ENCODE peak calls at places on chromosomes 5 and 9, in seven cellular contexts. One of them, this sample, is unnamed.

GRCh38 chr5:177344891-177345290 is 6.6 kb downstream of the LMAN2 start:
- DNase-seq in astrocyte of the spinal cord: no peak
- DNase-seq in heart right ventricle: no peak
- DNase-seq in RWPE2: no peak
- DNase-seq in lower lobe of right lung: peak
- DNase-seq in fibroblast of the aortic adventitia: no peak
- DNase-seq in body of pancreas: no peak
- DNase-seq in this sample: no peak

GRCh38 chr9:93133641-93134017 is 422 bp downstream of the NINJ1 start:
- DNase-seq in astrocyte of the spinal cord: peak
- DNase-seq in RWPE2: no peak
- DNase-seq in body of pancreas: peak
- DNase-seq in lower lobe of right lung: peak
- DNase-seq in fibroblast of the aortic adventitia: peak
- DNase-seq in heart right ventricle: peak
- DNase-seq in this sample: peak

GRCh38 chr9:14056235-14056930 is 257.6 kb downstream of the NFIB start:
- DNase-seq in body of pancreas: no peak
- DNase-seq in lower lobe of right lung: no peak
- DNase-seq in heart right ventricle: no peak
- DNase-seq in fibroblast of the aortic adventitia: no peak
- DNase-seq in RWPE2: no peak
- DNase-seq in astrocyte of the spinal cord: no peak
- DNase-seq in this sample: no peak

GRCh38 chr5:41368158-41368557 is 142.2 kb downstream of the PLCXD3 start:
- DNase-seq in astrocyte of the spinal cord: no peak
- DNase-seq in body of pancreas: no peak
- DNase-seq in RWPE2: no peak
- DNase-seq in fibroblast of the aortic adventitia: peak
- DNase-seq in lower lobe of right lung: no peak
- DNase-seq in heart right ventricle: no peak
- DNase-seq in this sample: no peak

GRCh38 chr9:4356306-4356705 is 56.4 kb upstream of the GLIS3 start:
- DNase-seq in RWPE2: no peak
- DNase-seq in astrocyte of the spinal cord: no peak
- DNase-seq in lower lobe of right lung: no peak
- DNase-seq in body of pancreas: no peak
- DNase-seq in heart right ventricle: no peak
- DNase-seq in fibroblast of the aortic adventitia: peak
- DNase-seq in this sample: no peak

GRCh38 chr5:41858890-41859289 is 11.3 kb downstream of the OXCT1 start:
- DNase-seq in body of pancreas: no peak
- DNase-seq in heart right ventricle: no peak
- DNase-seq in astrocyte of the spinal cord: no peak
- DNase-seq in fibroblast of the aortic adventitia: no peak
- DNase-seq in lower lobe of right lung: no peak
- DNase-seq in RWPE2: no peak
- DNase-seq in this sample: no peak

GRCh38 chr9:114389612-114390368 is 2.0 kb upstream of the AKNA start:
- DNase-seq in lower lobe of right lung: no peak
- DNase-seq in heart right ventricle: no peak
- DNase-seq in body of pancreas: no peak
- DNase-seq in RWPE2: no peak
- DNase-seq in fibroblast of the aortic adventitia: no peak
- DNase-seq in astrocyte of the spinal cord: no peak
- DNase-seq in this sample: no peak

GRCh38 chr5:98333921-98334320 is 439.5 kb upstream of the RGMB start:
- DNase-seq in RWPE2: no peak
- DNase-seq in body of pancreas: no peak
- DNase-seq in lower lobe of right lung: no peak
- DNase-seq in heart right ventricle: no peak
- DNase-seq in astrocyte of the spinal cord: no peak
- DNase-seq in fibroblast of the aortic adventitia: no peak
- DNase-seq in this sample: no peak

GRCh38 chr9:89639367-89639795 is 34.6 kb downstream of the GADD45G start:
- DNase-seq in RWPE2: no peak
- DNase-seq in heart right ventricle: peak
- DNase-seq in fibroblast of the aortic adventitia: peak
- DNase-seq in lower lobe of right lung: no peak
- DNase-seq in astrocyte of the spinal cord: peak
- DNase-seq in body of pancreas: no peak
- DNase-seq in this sample: peak

GRCh38 chr9:117938086-117938485 is 233.9 kb downstream of the TLR4 start:
- DNase-seq in lower lobe of right lung: no peak
- DNase-seq in fibroblast of the aortic adventitia: no peak
- DNase-seq in body of pancreas: no peak
- DNase-seq in RWPE2: no peak
- DNase-seq in astrocyte of the spinal cord: no peak
- DNase-seq in heart right ventricle: no peak
- DNase-seq in this sample: no peak

DNA sequence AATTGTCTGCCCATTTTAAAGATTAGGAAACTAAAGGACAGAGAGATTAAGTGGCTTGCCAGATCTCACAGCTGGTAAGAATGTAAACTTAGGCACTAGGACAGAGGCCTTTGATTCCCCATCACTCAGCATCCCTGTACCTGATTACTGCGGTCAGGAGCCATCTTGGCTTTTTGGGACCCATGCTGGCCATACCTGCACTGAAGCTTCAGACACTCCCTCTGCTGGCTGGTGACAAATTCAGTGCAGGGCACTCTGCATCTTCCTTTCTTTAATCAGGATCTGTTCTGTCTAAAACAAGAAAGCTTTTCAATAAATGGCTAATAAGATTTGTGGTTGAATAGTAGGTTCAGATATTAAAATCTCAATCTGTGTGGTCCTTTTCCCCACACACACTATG is 215.5 kb upstream of the RORB start:
- DNase-seq in heart right ventricle: no peak
- DNase-seq in RWPE2: no peak
- DNase-seq in fibroblast of the aortic adventitia: no peak
- DNase-seq in body of pancreas: no peak
- DNase-seq in lower lobe of right lung: no peak
- DNase-seq in astrocyte of the spinal cord: no peak
- DNase-seq in this sample: no peak
- TF ChIP-seq CTCF in heart right ventricle: no peak
- TF ChIP-seq CTCF in RWPE2: peak
- TF ChIP-seq CTCF in fibroblast of the aortic adventitia: no peak
- TF ChIP-seq CTCF in body of pancreas: no peak
- TF ChIP-seq CTCF in lower lobe of right lung: no peak
- TF ChIP-seq CTCF in astrocyte of the spinal cord: no peak
- TF ChIP-seq CTCF in this sample: no peak

GRCh38 chr5:1552469-1553255 is 28.9 kb upstream of the LPCAT1 start:
- DNase-seq in astrocyte of the spinal cord: no peak
- DNase-seq in body of pancreas: no peak
- DNase-seq in lower lobe of right lung: no peak
- DNase-seq in RWPE2: peak
- DNase-seq in fibroblast of the aortic adventitia: peak
- DNase-seq in heart right ventricle: peak
- DNase-seq in this sample: peak
- TF ChIP-seq CTCF in astrocyte of the spinal cord: no peak
- TF ChIP-seq CTCF in body of pancreas: no peak
- TF ChIP-seq CTCF in lower lobe of right lung: no peak
- TF ChIP-seq CTCF in RWPE2: no peak
- TF ChIP-seq CTCF in fibroblast of the aortic adventitia: no peak
- TF ChIP-seq CTCF in heart right ventricle: no peak
- TF ChIP-seq CTCF in this sample: no peak

DNA sequence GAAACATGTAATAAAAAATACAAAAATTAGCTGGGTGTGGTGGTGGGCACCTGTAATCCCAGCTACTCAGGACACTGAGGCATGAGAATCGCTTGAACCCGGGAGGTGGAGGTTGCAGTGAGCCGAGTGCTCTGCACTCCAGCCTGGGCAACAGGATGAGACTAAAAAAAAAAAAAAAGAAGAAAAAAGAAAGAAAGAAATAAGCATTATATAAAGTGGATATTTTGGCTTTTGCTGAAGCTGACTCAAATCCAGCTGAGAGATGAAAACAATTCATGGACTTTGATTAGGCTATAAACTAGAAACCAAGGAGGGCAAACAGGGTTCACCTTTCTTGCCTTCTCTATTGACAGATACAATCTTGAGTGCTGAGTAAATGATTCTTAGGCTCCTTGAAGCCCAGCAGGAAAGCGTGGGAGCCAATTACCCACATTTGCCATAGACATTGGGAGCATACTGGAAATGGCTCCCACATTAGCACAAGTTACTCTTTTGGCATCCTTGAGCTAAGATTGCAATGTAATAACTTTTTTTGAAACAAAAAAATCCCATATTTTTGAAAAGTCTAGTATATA is 2.4 kb upstream of the BTF3 start:
- DNase-seq in body of pancreas: no peak
- DNase-seq in fibroblast of the aortic adventitia: no peak
- DNase-seq in heart right ventricle: no peak
- DNase-seq in astrocyte of the spinal cord: no peak
- DNase-seq in lower lobe of right lung: no peak
- DNase-seq in RWPE2: no peak
- DNase-seq in this sample: no peak
- TF ChIP-seq CTCF in body of pancreas: no peak
- TF ChIP-seq CTCF in fibroblast of the aortic adventitia: no peak
- TF ChIP-seq CTCF in heart right ventricle: no peak
- TF ChIP-seq CTCF in astrocyte of the spinal cord: no peak
- TF ChIP-seq CTCF in lower lobe of right lung: no peak
- TF ChIP-seq CTCF in RWPE2: no peak
- TF ChIP-seq CTCF in this sample: no peak

DNA sequence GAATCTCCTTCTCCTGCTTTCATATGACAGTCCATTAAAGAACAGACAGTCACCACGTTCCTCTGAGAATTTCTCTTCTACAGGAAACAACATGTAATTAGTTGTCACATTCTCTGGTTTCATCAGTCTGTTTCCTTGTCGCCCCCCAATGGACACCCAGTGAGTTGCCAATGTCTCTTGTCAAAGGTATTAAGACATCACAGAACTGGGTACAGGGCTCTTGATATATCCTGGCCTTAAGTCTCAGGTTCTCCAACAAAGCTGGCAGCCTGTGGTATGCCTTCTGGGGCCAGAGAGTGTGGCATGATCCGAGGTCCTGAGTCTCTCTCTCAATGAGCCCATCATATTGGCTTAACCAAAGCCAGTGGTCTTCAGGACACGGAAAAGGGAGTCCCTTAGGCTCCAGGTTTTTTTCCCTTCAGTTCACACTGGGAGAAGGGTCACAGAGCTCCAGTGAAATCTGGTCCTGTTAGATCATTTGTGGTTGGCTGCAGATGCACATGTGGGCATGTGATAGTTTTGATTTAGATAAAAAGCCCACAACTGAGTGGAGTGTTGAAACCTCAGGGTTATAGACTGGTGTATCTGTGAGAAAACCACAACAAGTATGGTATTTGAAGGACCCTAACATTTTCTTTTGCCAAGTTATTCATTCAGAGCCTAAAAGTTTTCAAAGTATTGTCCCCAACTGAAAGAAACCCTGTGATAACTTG is 46.9 kb downstream of the PRLR start:
- DNase-seq in RWPE2: no peak
- DNase-seq in fibroblast of the aortic adventitia: peak
- DNase-seq in heart right ventricle: no peak
- DNase-seq in lower lobe of right lung: no peak
- DNase-seq in astrocyte of the spinal cord: peak
- DNase-seq in body of pancreas: peak
- DNase-seq in this sample: no peak
- TF ChIP-seq CTCF in RWPE2: peak
- TF ChIP-seq CTCF in fibroblast of the aortic adventitia: peak
- TF ChIP-seq CTCF in heart right ventricle: peak
- TF ChIP-seq CTCF in lower lobe of right lung: peak
- TF ChIP-seq CTCF in astrocyte of the spinal cord: peak
- TF ChIP-seq CTCF in body of pancreas: peak
- TF ChIP-seq CTCF in this sample: peak

GRCh38 chr9:86246752-86247161 is 12.7 kb downstream of the C9orf153 start:
- DNase-seq in heart right ventricle: peak
- DNase-seq in lower lobe of right lung: no peak
- DNase-seq in fibroblast of the aortic adventitia: no peak
- DNase-seq in RWPE2: no peak
- DNase-seq in astrocyte of the spinal cord: peak
- DNase-seq in body of pancreas: peak
- DNase-seq in this sample: no peak
- TF ChIP-seq CTCF in heart right ventricle: peak
- TF ChIP-seq CTCF in lower lobe of right lung: no peak
- TF ChIP-seq CTCF in fibroblast of the aortic adventitia: no peak
- TF ChIP-seq CTCF in RWPE2: no peak
- TF ChIP-seq CTCF in astrocyte of the spinal cord: no peak
- TF ChIP-seq CTCF in body of pancreas: no peak
- TF ChIP-seq CTCF in this sample: peak

GRCh38 chr5:132622608-132623007 is 35.4 kb upstream of the IL13 start:
- DNase-seq in body of pancreas: no peak
- DNase-seq in heart right ventricle: no peak
- DNase-seq in astrocyte of the spinal cord: no peak
- DNase-seq in lower lobe of right lung: no peak
- DNase-seq in RWPE2: no peak
- DNase-seq in fibroblast of the aortic adventitia: no peak
- DNase-seq in this sample: no peak
- TF ChIP-seq CTCF in body of pancreas: no peak
- TF ChIP-seq CTCF in heart right ventricle: no peak
- TF ChIP-seq CTCF in astrocyte of the spinal cord: no peak
- TF ChIP-seq CTCF in lower lobe of right lung: no peak
- TF ChIP-seq CTCF in RWPE2: no peak
- TF ChIP-seq CTCF in fibroblast of the aortic adventitia: no peak
- TF ChIP-seq CTCF in this sample: no peak

GRCh38 chr5:131110256-131110594 is 54.8 kb downstream of the HINT1 start:
- DNase-seq in RWPE2: no peak
- DNase-seq in lower lobe of right lung: no peak
- DNase-seq in body of pancreas: no peak
- DNase-seq in heart right ventricle: no peak
- DNase-seq in astrocyte of the spinal cord: no peak
- DNase-seq in fibroblast of the aortic adventitia: no peak
- DNase-seq in this sample: no peak
- TF ChIP-seq CTCF in RWPE2: peak
- TF ChIP-seq CTCF in lower lobe of right lung: no peak
- TF ChIP-seq CTCF in body of pancreas: no peak
- TF ChIP-seq CTCF in heart right ventricle: no peak
- TF ChIP-seq CTCF in astrocyte of the spinal cord: no peak
- TF ChIP-seq CTCF in fibroblast of the aortic adventitia: no peak
- TF ChIP-seq CTCF in this sample: peak